ENCODE peak calls at places on chromosome 9, in nine cellular contexts. F is progenitor cell of endocrine pancreas, W is globus pallidus, G is Calu3, Z is smooth muscle cell of the brain vasculature, N is EL, I is T-cell, R is IMR-90, T is T-helper 1 cell. C is an unnamed sample.

GRCh38 chr9:96383165-96383939 is at the start of gene SLC35D2:
- DNase-seq in F (peak), W (peak), G (peak), Z (no peak), N (peak), I (no peak), R (peak), T (no peak), C (no peak)

GRCh38 chr9:107705521-107705920 is 216.0 kb upstream of the KLF4 start:
- DNase-seq in F (no peak), W (no peak), G (no peak), Z (no peak), N (no peak), I (no peak), R (no peak), T (no peak), C (no peak)

GRCh38 chr9:5569891-5570290 is 59.0 kb upstream of the RIC1 start:
- DNase-seq in F (no peak), W (no peak), G (no peak), Z (no peak), N (no peak), I (no peak), R (no peak), T (no peak), C (no peak)

GRCh38 chr9:34254141-34254913 is 74.7 kb downstream of the KIF24 start:
- DNase-seq in F (no peak), W (no peak), G (peak), Z (no peak), N (peak), I (no peak), R (peak), T (no peak), C (no peak)

GRCh38 chr9:134861586-134862334 is 18.9 kb upstream of the FCN2 start:
- DNase-seq in F (no peak), W (no peak), G (no peak), Z (no peak), N (no peak), I (no peak), R (no peak), T (no peak), C (no peak)

GRCh38 chr9:129773262-129774048 is 20.6 kb upstream of the PTGES start:
- DNase-seq in F (no peak), W (no peak), G (peak), Z (no peak), N (peak), I (peak), R (peak), T (no peak), C (no peak)

GRCh38 chr9:97640290-97640689 is 6.7 kb downstream of the NCBP1 start:
- DNase-seq in F (no peak), W (no peak), G (no peak), Z (no peak), N (no peak), I (no peak), R (peak), T (no peak), C (no peak)

GRCh38 chr9:125551781-125552180 is 155.2 kb downstream of the MAPKAP1 start:
- DNase-seq in F (no peak), W (no peak), G (no peak), Z (no peak), N (no peak), I (no peak), R (no peak), T (no peak), C (no peak)

GRCh38 chr9:70043285-70043684 is 363 bp upstream of the MAMDC2 start:
- DNase-seq in F (no peak), W (no peak), G (no peak), Z (no peak), N (no peak), I (no peak), R (no peak), T (no peak), C (no peak)

GRCh38 chr9:73143606-73144328 is 7.9 kb upstream of the ANXA1 start:
- DNase-seq in F (no peak), W (no peak), G (peak), Z (no peak), N (peak), I (no peak), R (peak), T (no peak), C (no peak)

GRCh38 chr9:130888146-130888885 is 8.3 kb downstream of the QRFP start:
- DNase-seq in F (no peak), W (no peak), G (no peak), Z (no peak), N (no peak), I (no peak), R (no peak), T (no peak), C (no peak)